ENCODE peak calls at places on chromosomes 2 and 18, in eight cellular contexts. One of them, this sample, is unnamed. For H3K9me3, the result is how much of the 10 kb centered on the place peaks cover.

GRCh38 chr18:54919412-54919811 is 39.8 kb downstream of the CCDC68 start:
- DNase-seq in cardiac muscle cell: no peak
- DNase-seq in breast epithelium: no peak
- DNase-seq in AG04450: no peak
- DNase-seq in effector memory CD4-positive, alpha-beta T cell: no peak
- DNase-seq in right atrium auricular region: no peak
- DNase-seq in BE2C: peak
- DNase-seq in stomach: no peak
- DNase-seq in this sample: no peak

GRCh38 chr2:54240515-54241219 is 15.4 kb downstream of the TSPYL6 start:
- DNase-seq in cardiac muscle cell: no peak
- DNase-seq in breast epithelium: no peak
- DNase-seq in AG04450: no peak
- DNase-seq in effector memory CD4-positive, alpha-beta T cell: no peak
- DNase-seq in right atrium auricular region: peak
- DNase-seq in BE2C: no peak
- DNase-seq in stomach: no peak
- DNase-seq in this sample: no peak

GRCh38 chr2:105553538-105554196 is 154.8 kb upstream of the FHL2 start:
- DNase-seq in cardiac muscle cell: no peak
- DNase-seq in breast epithelium: no peak
- DNase-seq in AG04450: no peak
- DNase-seq in effector memory CD4-positive, alpha-beta T cell: no peak
- DNase-seq in right atrium auricular region: no peak
- DNase-seq in BE2C: no peak
- DNase-seq in stomach: peak
- DNase-seq in this sample: no peak

GRCh38 chr2:234329202-234329930 is 167.5 kb downstream of the ARL4C start:
- DNase-seq in cardiac muscle cell: no peak
- DNase-seq in breast epithelium: no peak
- DNase-seq in AG04450: no peak
- DNase-seq in effector memory CD4-positive, alpha-beta T cell: no peak
- DNase-seq in right atrium auricular region: no peak
- DNase-seq in BE2C: no peak
- DNase-seq in stomach: no peak
- DNase-seq in this sample: no peak

GRCh38 chr2:64672708-64673107 is 19.0 kb upstream of the SERTAD2 start:
- DNase-seq in cardiac muscle cell: no peak
- DNase-seq in breast epithelium: no peak
- DNase-seq in AG04450: no peak
- DNase-seq in effector memory CD4-positive, alpha-beta T cell: no peak
- DNase-seq in right atrium auricular region: no peak
- DNase-seq in BE2C: no peak
- DNase-seq in stomach: no peak
- DNase-seq in this sample: no peak

GRCh38 chr2:128726911-128727310 is 408.2 kb upstream of the HS6ST1 start:
- DNase-seq in cardiac muscle cell: no peak
- DNase-seq in breast epithelium: no peak
- DNase-seq in AG04450: no peak
- DNase-seq in effector memory CD4-positive, alpha-beta T cell: no peak
- DNase-seq in right atrium auricular region: no peak
- DNase-seq in BE2C: no peak
- DNase-seq in stomach: no peak
- DNase-seq in this sample: no peak

GRCh38 chr2:66803651-66804050 is 368.7 kb downstream of the MEIS1 start:
- DNase-seq in cardiac muscle cell: no peak
- DNase-seq in breast epithelium: no peak
- DNase-seq in AG04450: peak
- DNase-seq in effector memory CD4-positive, alpha-beta T cell: no peak
- DNase-seq in right atrium auricular region: no peak
- DNase-seq in BE2C: no peak
- DNase-seq in stomach: no peak
- DNase-seq in this sample: no peak

GRCh38 chr2:49490710-49491109 is 336.4 kb upstream of the FSHR start:
- DNase-seq in cardiac muscle cell: peak
- DNase-seq in breast epithelium: no peak
- DNase-seq in AG04450: no peak
- DNase-seq in effector memory CD4-positive, alpha-beta T cell: no peak
- DNase-seq in right atrium auricular region: no peak
- DNase-seq in BE2C: peak
- DNase-seq in stomach: peak
- DNase-seq in this sample: no peak

GRCh38 chr18:9468998-9469397 is 6.3 kb upstream of the RALBP1 start:
- DNase-seq in cardiac muscle cell: no peak
- DNase-seq in breast epithelium: no peak
- DNase-seq in AG04450: no peak
- DNase-seq in effector memory CD4-positive, alpha-beta T cell: no peak
- DNase-seq in right atrium auricular region: no peak
- DNase-seq in BE2C: no peak
- DNase-seq in stomach: no peak
- DNase-seq in this sample: no peak

GRCh38 chr18:59180150-59180845 is 39.7 kb upstream of the GRP start:
- DNase-seq in cardiac muscle cell: no peak
- DNase-seq in breast epithelium: no peak
- DNase-seq in AG04450: peak
- DNase-seq in effector memory CD4-positive, alpha-beta T cell: no peak
- DNase-seq in right atrium auricular region: no peak
- DNase-seq in BE2C: no peak
- DNase-seq in stomach: no peak
- DNase-seq in this sample: no peak

GRCh38 chr2:12637754-12638153 is 79.0 kb upstream of the TRIB2 start:
- DNase-seq in cardiac muscle cell: no peak
- DNase-seq in breast epithelium: no peak
- DNase-seq in AG04450: no peak
- DNase-seq in effector memory CD4-positive, alpha-beta T cell: no peak
- DNase-seq in right atrium auricular region: no peak
- DNase-seq in BE2C: no peak
- DNase-seq in stomach: no peak
- DNase-seq in this sample: no peak

GRCh38 chr2:72236445-72237067 is 88.9 kb upstream of the CYP26B1 start:
- DNase-seq in cardiac muscle cell: no peak
- DNase-seq in breast epithelium: no peak
- DNase-seq in AG04450: peak
- DNase-seq in effector memory CD4-positive, alpha-beta T cell: no peak
- DNase-seq in right atrium auricular region: no peak
- DNase-seq in BE2C: no peak
- DNase-seq in stomach: no peak
- DNase-seq in this sample: no peak

GRCh38 chr2:75108937-75109482 is 90.3 kb downstream of the TACR1 start:
- DNase-seq in cardiac muscle cell: no peak
- DNase-seq in breast epithelium: no peak
- DNase-seq in AG04450: no peak
- DNase-seq in effector memory CD4-positive, alpha-beta T cell: no peak
- DNase-seq in right atrium auricular region: no peak
- DNase-seq in BE2C: no peak
- DNase-seq in stomach: no peak
- DNase-seq in this sample: no peak

GRCh38 chr2:222566229-222566628 is 89.7 kb downstream of the FARSB start:
- DNase-seq in cardiac muscle cell: peak
- DNase-seq in breast epithelium: no peak
- DNase-seq in AG04450: no peak
- DNase-seq in effector memory CD4-positive, alpha-beta T cell: no peak
- DNase-seq in right atrium auricular region: no peak
- DNase-seq in BE2C: no peak
- DNase-seq in stomach: no peak
- DNase-seq in this sample: no peak

GRCh38 chr2:118584380-118584779 is 263.1 kb downstream of the EN1 start:
- DNase-seq in cardiac muscle cell: peak
- DNase-seq in breast epithelium: no peak
- DNase-seq in AG04450: no peak
- DNase-seq in effector memory CD4-positive, alpha-beta T cell: no peak
- DNase-seq in right atrium auricular region: no peak
- DNase-seq in BE2C: no peak
- DNase-seq in stomach: no peak
- DNase-seq in this sample: no peak

GRCh38 chr2:238399094-238399493 is 27.6 kb upstream of the ASB1 start:
- DNase-seq in cardiac muscle cell: no peak
- DNase-seq in breast epithelium: no peak
- DNase-seq in AG04450: no peak
- DNase-seq in effector memory CD4-positive, alpha-beta T cell: no peak
- DNase-seq in right atrium auricular region: no peak
- DNase-seq in BE2C: no peak
- DNase-seq in stomach: no peak
- DNase-seq in this sample: no peak

GRCh38 chr2:24359701-24360049 is 661 bp downstream of the ITSN2 start:
- DNase-seq in cardiac muscle cell: no peak
- DNase-seq in breast epithelium: peak
- DNase-seq in AG04450: no peak
- DNase-seq in effector memory CD4-positive, alpha-beta T cell: peak
- DNase-seq in right atrium auricular region: no peak
- DNase-seq in BE2C: no peak
- DNase-seq in stomach: peak
- DNase-seq in this sample: peak

GRCh38 chr2:46362667-46363012 is 65.4 kb downstream of the EPAS1 start:
- DNase-seq in cardiac muscle cell: no peak
- DNase-seq in breast epithelium: no peak
- DNase-seq in AG04450: no peak
- DNase-seq in effector memory CD4-positive, alpha-beta T cell: no peak
- DNase-seq in right atrium auricular region: no peak
- DNase-seq in BE2C: no peak
- DNase-seq in stomach: no peak
- DNase-seq in this sample: no peak

GRCh38 chr2:132521321-132521720 is 104.7 kb downstream of the GPR39 start:
- DNase-seq in cardiac muscle cell: no peak
- DNase-seq in breast epithelium: no peak
- DNase-seq in AG04450: no peak
- DNase-seq in effector memory CD4-positive, alpha-beta T cell: no peak
- DNase-seq in right atrium auricular region: no peak
- DNase-seq in BE2C: no peak
- DNase-seq in stomach: no peak
- DNase-seq in this sample: no peak

GRCh38 chr2:132517386-132517785 is 100.8 kb downstream of the GPR39 start:
- DNase-seq in cardiac muscle cell: no peak
- DNase-seq in breast epithelium: no peak
- DNase-seq in AG04450: no peak
- DNase-seq in effector memory CD4-positive, alpha-beta T cell: no peak
- DNase-seq in right atrium auricular region: no peak
- DNase-seq in BE2C: no peak
- DNase-seq in stomach: no peak
- DNase-seq in this sample: no peak

GRCh38 chr2:132515010-132515409 is 98.4 kb downstream of the GPR39 start:
- DNase-seq in cardiac muscle cell: peak
- DNase-seq in breast epithelium: no peak
- DNase-seq in AG04450: no peak
- DNase-seq in effector memory CD4-positive, alpha-beta T cell: no peak
- DNase-seq in right atrium auricular region: no peak
- DNase-seq in BE2C: no peak
- DNase-seq in stomach: no peak
- DNase-seq in this sample: no peak

GRCh38 chr2:132522901-132523300 is 106.3 kb downstream of the GPR39 start:
- DNase-seq in cardiac muscle cell: no peak
- DNase-seq in breast epithelium: no peak
- DNase-seq in AG04450: no peak
- DNase-seq in effector memory CD4-positive, alpha-beta T cell: no peak
- DNase-seq in right atrium auricular region: no peak
- DNase-seq in BE2C: no peak
- DNase-seq in stomach: no peak
- DNase-seq in this sample: no peak

GRCh38 chr2:132519566-132519965 is 103.0 kb downstream of the GPR39 start:
- DNase-seq in cardiac muscle cell: no peak
- DNase-seq in breast epithelium: no peak
- DNase-seq in AG04450: no peak
- DNase-seq in effector memory CD4-positive, alpha-beta T cell: no peak
- DNase-seq in right atrium auricular region: no peak
- DNase-seq in BE2C: no peak
- DNase-seq in stomach: no peak
- DNase-seq in this sample: no peak
- H3K9me3 ChIP-seq in cardiac muscle cell: under half
- H3K9me3 ChIP-seq in breast epithelium: under half
- H3K9me3 ChIP-seq in AG04450: under half
- H3K9me3 ChIP-seq in effector memory CD4-positive, alpha-beta T cell: under half
- H3K9me3 ChIP-seq in right atrium auricular region: under half
- H3K9me3 ChIP-seq in BE2C: under half
- H3K9me3 ChIP-seq in stomach: under half
- H3K9me3 ChIP-seq in this sample: under half

DNA sequence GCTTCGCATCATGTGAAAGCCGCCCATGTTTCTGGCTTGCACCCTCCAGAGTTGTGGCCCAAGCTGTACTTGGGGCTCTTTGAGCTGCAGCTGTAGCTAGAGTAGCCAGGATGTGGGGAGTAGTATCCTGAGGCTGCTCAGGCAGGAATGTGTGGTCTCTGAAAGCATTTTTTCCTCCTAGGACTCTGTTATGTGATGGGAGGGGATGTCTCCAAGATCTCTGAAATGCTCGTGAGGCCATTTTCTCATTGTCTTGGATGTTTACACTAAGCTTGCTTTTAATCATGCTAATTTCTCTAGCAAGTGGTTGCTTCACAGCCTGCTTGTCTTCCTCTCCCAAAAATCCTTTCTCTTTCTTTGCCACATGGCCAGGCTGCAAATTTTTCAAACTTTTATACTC is 687.6 kb downstream of the DCDC2C start:
- DNase-seq in cardiac muscle cell: no peak
- DNase-seq in breast epithelium: no peak
- DNase-seq in AG04450: no peak
- DNase-seq in effector memory CD4-positive, alpha-beta T cell: no peak
- DNase-seq in right atrium auricular region: no peak
- DNase-seq in BE2C: no peak
- DNase-seq in stomach: no peak
- DNase-seq in this sample: no peak
- H3K9me3 ChIP-seq in cardiac muscle cell: under half
- H3K9me3 ChIP-seq in breast epithelium: under half
- H3K9me3 ChIP-seq in AG04450: under half
- H3K9me3 ChIP-seq in effector memory CD4-positive, alpha-beta T cell: under half
- H3K9me3 ChIP-seq in right atrium auricular region: under half
- H3K9me3 ChIP-seq in BE2C: under half
- H3K9me3 ChIP-seq in stomach: under half
- H3K9me3 ChIP-seq in this sample: under half

GRCh38 chr2:226181909-226182308 is 617.7 kb downstream of the IRS1 start:
- DNase-seq in cardiac muscle cell: no peak
- DNase-seq in breast epithelium: no peak
- DNase-seq in AG04450: no peak
- DNase-seq in effector memory CD4-positive, alpha-beta T cell: no peak
- DNase-seq in right atrium auricular region: no peak
- DNase-seq in BE2C: no peak
- DNase-seq in stomach: no peak
- DNase-seq in this sample: no peak
- H3K9me3 ChIP-seq in cardiac muscle cell: under half
- H3K9me3 ChIP-seq in breast epithelium: under half
- H3K9me3 ChIP-seq in AG04450: under half
- H3K9me3 ChIP-seq in effector memory CD4-positive, alpha-beta T cell: under half
- H3K9me3 ChIP-seq in right atrium auricular region: under half
- H3K9me3 ChIP-seq in BE2C: under half
- H3K9me3 ChIP-seq in stomach: under half
- H3K9me3 ChIP-seq in this sample: under half

DNA sequence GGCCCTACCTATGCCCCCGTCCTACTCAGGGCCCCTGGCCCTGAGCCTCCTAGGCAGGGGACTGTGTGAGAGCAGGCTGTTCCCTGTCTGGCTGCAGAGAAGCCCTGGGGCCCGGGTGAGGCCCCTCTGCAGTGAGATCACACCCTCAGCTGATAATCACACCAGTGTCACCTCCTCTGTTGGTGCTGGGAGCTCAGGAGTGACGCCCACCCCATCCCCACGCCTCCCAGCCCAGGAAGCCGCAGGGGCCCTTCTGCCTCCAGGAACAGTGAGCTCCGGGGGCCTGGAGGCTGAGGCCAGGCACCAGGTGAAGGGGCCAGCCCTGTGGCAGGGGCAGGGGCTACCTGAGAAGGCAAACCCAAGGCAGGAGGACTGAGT is 20.0 kb downstream of the KCNIP3 start:
- DNase-seq in cardiac muscle cell: no peak
- DNase-seq in breast epithelium: no peak
- DNase-seq in AG04450: no peak
- DNase-seq in effector memory CD4-positive, alpha-beta T cell: no peak
- DNase-seq in right atrium auricular region: no peak
- DNase-seq in BE2C: no peak
- DNase-seq in stomach: no peak
- DNase-seq in this sample: no peak
- H3K9me3 ChIP-seq in cardiac muscle cell: under half
- H3K9me3 ChIP-seq in breast epithelium: under half
- H3K9me3 ChIP-seq in AG04450: under half
- H3K9me3 ChIP-seq in effector memory CD4-positive, alpha-beta T cell: under half
- H3K9me3 ChIP-seq in right atrium auricular region: under half
- H3K9me3 ChIP-seq in BE2C: under half
- H3K9me3 ChIP-seq in stomach: under half
- H3K9me3 ChIP-seq in this sample: under half

This sample was measured in T-helper 17 cell.